ENCODE peak calls at places on chromosomes 3 and 15, in five cellular contexts. L is amygdala, P is ACHN, T is ELF-1, Q is choroid plexus epithelial cell. O is an unnamed sample.

GRCh38 chr3:128629936-128630335 is 20.7 kb downstream of the RPN1 start:
- DNase-seq in Q (no peak), P (no peak), T (no peak), L (no peak), O (no peak)

GRCh38 chr3:137224464-137224863 is 266.7 kb downstream of the IL20RB start:
- DNase-seq in Q (no peak), P (no peak), T (no peak), L (no peak), O (no peak)

GRCh38 chr3:194720048-194720447 is 34.4 kb downstream of the FAM43A start:
- DNase-seq in L (no peak), Q (no peak), P (no peak), T (no peak), O (no peak)

GRCh38 chr3:167675835-167676234 is 22.1 kb upstream of the WDR49 start:
- DNase-seq in T (no peak), L (no peak), Q (no peak), P (no peak), O (no peak)

GRCh38 chr3:20511863-20512262 is 325.9 kb upstream of the SGO1 start:
- DNase-seq in L (peak; percentile 2), Q (peak; percentile 61), T (peak; percentile 88), P (peak; percentile 51), O (peak; percentile 9)

GRCh38 chr15:30827625-30828303 is 76.0 kb upstream of the FAN1 start:
- DNase-seq in T (no peak), L (no peak), P (no peak), Q (no peak), O (no peak)

GRCh38 chr3:112531358-112531781 is 30.4 kb downstream of the ATG3 start:
- DNase-seq in L (no peak), P (peak; percentile 42), Q (peak; percentile 74), T (no peak), O (no peak)

GRCh38 chr3:35393916-35394315 is 245.4 kb upstream of the ARPP21 start:
- DNase-seq in P (no peak), Q (peak; percentile 58), T (no peak), L (no peak), O (peak; percentile 82)

GRCh38 chr3:28836199-28836598 is 444.7 kb upstream of the RBMS3 start:
- DNase-seq in P (no peak), L (no peak), Q (no peak), T (peak; percentile 29), O (no peak)

GRCh38 chr15:78035319-78035718 is 42.2 kb downstream of the TBC1D2B start:
- DNase-seq in L (no peak), P (no peak), Q (peak; percentile 40), T (no peak), O (no peak)

O was measured in kidney epithelial cell.